ENCODE peak calls at places on chromosomes 16 and 17, in four cellular contexts. One of them, this sample, is unnamed.

GRCh38 chr17:1697681-1698080 is 12.5 kb downstream of the TLCD2 start:
- DNase-seq in GM12878: no peak
- DNase-seq in HepG2: no peak
- DNase-seq in K562: no peak
- DNase-seq in this sample: no peak

GRCh38 chr16:82037666-82038065 is 2.6 kb downstream of the HSD17B2 start:
- DNase-seq in GM12878: no peak
- DNase-seq in HepG2: no peak
- DNase-seq in K562: no peak
- DNase-seq in this sample: no peak

GRCh38 chr17:3667366-3668278 is 756 bp downstream of the TAX1BP3 start:
- DNase-seq in GM12878: no peak
- DNase-seq in HepG2: peak; percentile 81
- DNase-seq in K562: peak; percentile 88
- DNase-seq in this sample: peak; percentile 67

GRCh38 chr16:75102595-75102994 is 14.0 kb downstream of the LDHD start:
- DNase-seq in GM12878: no peak
- DNase-seq in HepG2: no peak
- DNase-seq in K562: no peak
- DNase-seq in this sample: no peak

GRCh38 chr17:57580055-57580739 is 164.9 kb downstream of the CCDC182 start:
- DNase-seq in GM12878: no peak
- DNase-seq in HepG2: peak; percentile 85
- DNase-seq in K562: no peak
- DNase-seq in this sample: no peak

GRCh38 chr17:9755083-9755482 is 36.3 kb downstream of the DHRS7C start:
- DNase-seq in GM12878: no peak
- DNase-seq in HepG2: no peak
- DNase-seq in K562: no peak
- DNase-seq in this sample: no peak

GRCh38 chr16:4404247-4404966 is 12.0 kb downstream of the CORO7 start:
- DNase-seq in GM12878: no peak
- DNase-seq in HepG2: peak; percentile 51
- DNase-seq in K562: peak; percentile 73
- DNase-seq in this sample: peak; percentile 80

GRCh38 chr17:57906910-57907309 is 48.3 kb downstream of the CUEDC1 start:
- DNase-seq in GM12878: no peak
- DNase-seq in HepG2: peak; percentile 88
- DNase-seq in K562: peak; percentile 24
- DNase-seq in this sample: no peak

GRCh38 chr17:38656959-38657823 is 17.6 kb downstream of the EPOP start:
- DNase-seq in GM12878: no peak
- DNase-seq in HepG2: peak; percentile 99
- DNase-seq in K562: no peak
- DNase-seq in this sample: no peak

GRCh38 chr16:47258874-47259461 is 115.2 kb upstream of the NETO2 start:
- DNase-seq in GM12878: peak; percentile 5
- DNase-seq in HepG2: peak; percentile 38
- DNase-seq in K562: peak; percentile 56
- DNase-seq in this sample: peak; percentile 48

GRCh38 chr16:14427371-14427948 is 202.6 kb downstream of the PARN start:
- DNase-seq in GM12878: no peak
- DNase-seq in HepG2: no peak
- DNase-seq in K562: no peak
- DNase-seq in this sample: no peak

GRCh38 chr16:67727521-67728485 is 8.7 kb upstream of the GFOD2 start:
- DNase-seq in GM12878: no peak
- DNase-seq in HepG2: no peak
- DNase-seq in K562: no peak
- DNase-seq in this sample: no peak

GRCh38 chr16:88527186-88527936 is 42.8 kb upstream of the ZC3H18 start:
- DNase-seq in GM12878: no peak
- DNase-seq in HepG2: peak; percentile 51
- DNase-seq in K562: peak; percentile 89
- DNase-seq in this sample: peak; percentile 83
- TF ChIP-seq FOXK2 in GM12878: no peak
- TF ChIP-seq FOXK2 in HepG2: no peak
- TF ChIP-seq FOXK2 in K562: no peak
- TF ChIP-seq FOXK2 in this sample: no peak

DNA sequence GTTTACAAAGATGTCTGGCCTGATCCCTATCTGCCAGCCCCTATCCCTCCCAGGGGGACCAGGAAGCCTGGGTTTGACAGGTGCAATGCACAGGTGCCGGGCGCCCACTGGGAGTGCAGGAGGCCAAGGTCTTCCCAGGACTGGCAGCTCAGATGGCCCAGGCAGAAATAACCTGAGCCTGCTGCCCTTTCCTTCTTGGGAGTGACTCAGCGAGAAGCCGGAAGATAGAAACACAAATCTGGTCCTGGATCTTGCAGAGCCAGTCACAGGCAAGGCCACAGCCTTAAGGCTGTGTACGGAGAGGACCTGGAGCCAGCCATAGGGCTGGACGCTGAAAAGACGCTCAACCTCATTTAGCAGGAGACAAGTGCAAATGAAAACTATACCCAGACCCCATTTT is 27.7 kb downstream of the GPR142 start:
- DNase-seq in GM12878: no peak
- DNase-seq in HepG2: no peak
- DNase-seq in K562: peak; percentile 20
- DNase-seq in this sample: no peak
- TF ChIP-seq SP1 in GM12878: no peak
- TF ChIP-seq SP1 in HepG2: no peak
- TF ChIP-seq SP1 in K562: no peak
- TF ChIP-seq SP1 in this sample: no peak

DNA sequence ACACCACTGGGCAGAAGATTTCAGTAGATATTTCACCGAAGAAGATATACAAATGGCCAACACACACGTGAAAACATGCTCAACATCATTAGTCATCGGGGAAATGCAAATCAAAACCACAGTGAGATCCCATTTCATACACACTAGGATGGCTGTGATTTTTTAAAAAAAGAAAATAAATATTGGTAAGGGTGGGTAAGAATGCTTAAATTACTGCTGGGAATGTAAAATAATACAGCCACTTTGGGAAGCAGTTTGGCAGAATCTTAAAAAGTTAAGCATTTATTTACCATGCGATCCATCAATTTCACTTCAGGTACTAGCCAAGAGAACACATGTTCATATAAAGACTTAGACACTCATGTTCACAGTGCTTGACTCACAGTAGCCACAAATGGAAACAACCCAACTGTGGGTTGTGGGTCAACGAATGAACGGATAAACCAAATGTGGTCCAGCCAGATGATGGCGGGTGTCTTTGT is 6.5 kb upstream of the C16orf74 start:
- DNase-seq in GM12878: peak; percentile 57
- DNase-seq in HepG2: no peak
- DNase-seq in K562: no peak
- DNase-seq in this sample: no peak
- TF ChIP-seq FOXM1 in GM12878: peak; percentile 43
- TF ChIP-seq FOXM1 in HepG2: no peak
- TF ChIP-seq FOXM1 in K562: no peak
- TF ChIP-seq FOXM1 in this sample: no peak

GRCh38 chr16:70715113-70715711 is 29.4 kb upstream of the MTSS2 start:
- DNase-seq in GM12878: no peak
- DNase-seq in HepG2: no peak
- DNase-seq in K562: no peak
- DNase-seq in this sample: no peak
- TF ChIP-seq FOXK2 in GM12878: no peak
- TF ChIP-seq FOXK2 in HepG2: no peak
- TF ChIP-seq FOXK2 in K562: no peak
- TF ChIP-seq FOXK2 in this sample: no peak

GRCh38 chr17:82889496-82890338 is 49.9 kb upstream of the ZNF750 start:
- DNase-seq in GM12878: no peak
- DNase-seq in HepG2: peak; percentile 92
- DNase-seq in K562: no peak
- DNase-seq in this sample: no peak
- TF ChIP-seq SP1 in GM12878: no peak
- TF ChIP-seq SP1 in HepG2: no peak
- TF ChIP-seq SP1 in K562: no peak
- TF ChIP-seq SP1 in this sample: no peak

GRCh38 chr17:69870751-69871199 is 204.2 kb upstream of the KCNJ16 start:
- DNase-seq in GM12878: no peak
- DNase-seq in HepG2: no peak
- DNase-seq in K562: no peak
- DNase-seq in this sample: no peak

GRCh38 chr17:69869667-69870066 is 205.4 kb upstream of the KCNJ16 start:
- DNase-seq in GM12878: no peak
- DNase-seq in HepG2: no peak
- DNase-seq in K562: no peak
- DNase-seq in this sample: no peak

GRCh38 chr17:69872675-69873262 is 202.3 kb upstream of the KCNJ16 start:
- DNase-seq in GM12878: no peak
- DNase-seq in HepG2: no peak
- DNase-seq in K562: no peak
- DNase-seq in this sample: no peak

GRCh38 chr17:69870091-69870530 is 204.9 kb upstream of the KCNJ16 start:
- DNase-seq in GM12878: no peak
- DNase-seq in HepG2: no peak
- DNase-seq in K562: no peak
- DNase-seq in this sample: no peak

DNA sequence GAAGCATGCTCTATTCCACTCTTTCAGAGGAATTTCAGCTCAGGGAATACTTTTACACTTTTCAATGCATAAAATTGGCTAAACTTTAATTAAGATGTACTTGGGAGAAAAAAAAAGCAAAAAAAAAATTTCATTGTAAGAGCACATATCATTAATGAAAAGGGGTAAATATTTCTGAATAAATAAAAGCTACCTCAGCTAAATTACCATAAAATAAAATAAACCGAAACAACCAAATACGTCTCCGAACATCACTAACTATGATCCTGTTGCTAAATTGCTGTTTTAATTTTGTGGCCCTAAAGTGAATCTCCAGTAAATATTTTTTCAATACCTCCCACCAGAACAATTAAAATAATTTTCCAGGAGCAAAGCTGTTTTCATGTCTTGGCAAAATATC is 203.7 kb upstream of the KCNJ16 start:
- DNase-seq in GM12878: no peak
- DNase-seq in HepG2: no peak
- DNase-seq in K562: no peak
- DNase-seq in this sample: no peak
- TF ChIP-seq FOXM1 in GM12878: no peak
- TF ChIP-seq FOXM1 in HepG2: no peak
- TF ChIP-seq FOXM1 in K562: no peak
- TF ChIP-seq FOXM1 in this sample: no peak

DNA sequence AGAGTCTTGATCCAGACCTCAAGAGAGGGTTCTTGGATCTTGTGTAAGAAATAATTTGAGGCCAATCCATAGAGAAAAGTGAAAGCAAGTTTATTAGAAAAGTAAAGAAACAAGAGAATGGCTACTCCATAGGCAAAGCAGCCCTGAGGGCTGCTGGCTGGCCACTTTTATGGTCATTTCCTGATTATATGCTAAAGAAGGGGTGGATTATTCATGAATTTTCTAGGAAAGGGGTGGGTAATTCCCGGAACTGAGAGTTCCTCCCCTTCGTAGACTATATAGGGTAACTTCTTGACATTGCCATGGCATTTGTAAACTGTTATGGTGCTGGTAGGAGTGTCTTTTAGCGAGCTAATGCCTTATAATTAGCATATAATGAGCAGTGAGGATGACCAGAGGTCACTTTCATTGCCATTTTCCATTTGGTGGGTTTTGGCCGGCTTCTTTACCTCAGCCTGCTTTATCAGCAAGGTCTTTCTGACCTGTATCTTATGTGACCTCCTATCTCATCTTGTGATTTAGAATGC is 4.4 kb downstream of the DHRS7B start:
- DNase-seq in GM12878: no peak
- DNase-seq in HepG2: no peak
- DNase-seq in K562: peak; percentile 72
- DNase-seq in this sample: no peak
- TF ChIP-seq FOXK2 in GM12878: no peak
- TF ChIP-seq FOXK2 in HepG2: no peak
- TF ChIP-seq FOXK2 in K562: no peak
- TF ChIP-seq FOXK2 in this sample: no peak